ENCODE peak calls at places on chromosomes 4 and X, in six cellular contexts. One of them, this sample, is unnamed.

GRCh38 chr4:119725688-119726330 is 97.2 kb upstream of the PDE5A start:
- DNase-seq in choroid plexus epithelial cell: peak
- DNase-seq in amniotic stem cell: no peak
- DNase-seq in ovary: no peak
- DNase-seq in NCI-H1436: no peak
- DNase-seq in left ventricle myocardium superior: no peak
- DNase-seq in this sample: no peak

GRCh38 chr4:153603258-153603657 is 80.8 kb upstream of the TLR2 start:
- DNase-seq in NCI-H1436: no peak
- DNase-seq in ovary: no peak
- DNase-seq in amniotic stem cell: no peak
- DNase-seq in choroid plexus epithelial cell: no peak
- DNase-seq in left ventricle myocardium superior: no peak
- DNase-seq in this sample: no peak

GRCh38 chr4:154564311-154564710 is 1.5 kb downstream of the FGB start:
- DNase-seq in ovary: no peak
- DNase-seq in NCI-H1436: no peak
- DNase-seq in left ventricle myocardium superior: no peak
- DNase-seq in choroid plexus epithelial cell: no peak
- DNase-seq in amniotic stem cell: no peak
- DNase-seq in this sample: no peak

GRCh38 chrX:65926095-65927019 is 113.5 kb downstream of the VSIG4 start:
- DNase-seq in amniotic stem cell: no peak
- DNase-seq in NCI-H1436: no peak
- DNase-seq in left ventricle myocardium superior: no peak
- DNase-seq in choroid plexus epithelial cell: no peak
- DNase-seq in ovary: no peak
- DNase-seq in this sample: no peak

GRCh38 chr4:124427095-124427767 is 285.3 kb downstream of the ANKRD50 start:
- DNase-seq in ovary: no peak
- DNase-seq in NCI-H1436: no peak
- DNase-seq in choroid plexus epithelial cell: no peak
- DNase-seq in amniotic stem cell: no peak
- DNase-seq in left ventricle myocardium superior: no peak
- DNase-seq in this sample: peak

GRCh38 chrX:43176686-43177085 is 398.7 kb upstream of the PPP1R2C start:
- DNase-seq in ovary: no peak
- DNase-seq in choroid plexus epithelial cell: no peak
- DNase-seq in NCI-H1436: no peak
- DNase-seq in amniotic stem cell: no peak
- DNase-seq in left ventricle myocardium superior: no peak
- DNase-seq in this sample: no peak

GRCh38 chr4:168618577-168619265 is 121.9 kb downstream of the PALLD start:
- DNase-seq in left ventricle myocardium superior: no peak
- DNase-seq in ovary: no peak
- DNase-seq in amniotic stem cell: no peak
- DNase-seq in choroid plexus epithelial cell: peak
- DNase-seq in NCI-H1436: no peak
- DNase-seq in this sample: no peak

GRCh38 chrX:121256653-121257052 is 209.2 kb downstream of the GLUD2 start:
- DNase-seq in choroid plexus epithelial cell: no peak
- DNase-seq in amniotic stem cell: no peak
- DNase-seq in NCI-H1436: no peak
- DNase-seq in left ventricle myocardium superior: no peak
- DNase-seq in ovary: no peak
- DNase-seq in this sample: no peak

GRCh38 chrX:77785400-77785745 is 643 bp downstream of the ATRX start:
- DNase-seq in ovary: peak
- DNase-seq in choroid plexus epithelial cell: peak
- DNase-seq in NCI-H1436: peak
- DNase-seq in left ventricle myocardium superior: no peak
- DNase-seq in amniotic stem cell: no peak
- DNase-seq in this sample: peak

GRCh38 chr4:68494688-68495087 is 47.4 kb downstream of the TMPRSS11E start:
- DNase-seq in left ventricle myocardium superior: no peak
- DNase-seq in choroid plexus epithelial cell: no peak
- DNase-seq in ovary: no peak
- DNase-seq in NCI-H1436: no peak
- DNase-seq in amniotic stem cell: no peak
- DNase-seq in this sample: no peak

GRCh38 chr4:27084685-27085356 is 224.2 kb downstream of the STIM2 start:
- DNase-seq in choroid plexus epithelial cell: peak
- DNase-seq in amniotic stem cell: no peak
- DNase-seq in left ventricle myocardium superior: peak
- DNase-seq in NCI-H1436: no peak
- DNase-seq in ovary: peak
- DNase-seq in this sample: peak

GRCh38 chrX:1534321-1535168 is 2.4 kb downstream of the P2RY8 start:
- DNase-seq in left ventricle myocardium superior: no peak
- DNase-seq in amniotic stem cell: no peak
- DNase-seq in choroid plexus epithelial cell: no peak
- DNase-seq in ovary: no peak
- DNase-seq in NCI-H1436: no peak
- DNase-seq in this sample: no peak

GRCh38 chrX:124540474-124540873 is 194.1 kb downstream of the SH2D1A start:
- DNase-seq in ovary: no peak
- DNase-seq in choroid plexus epithelial cell: no peak
- DNase-seq in left ventricle myocardium superior: no peak
- DNase-seq in NCI-H1436: no peak
- DNase-seq in amniotic stem cell: no peak
- DNase-seq in this sample: no peak

GRCh38 chr4:77040265-77040664 is 35.5 kb downstream of the CCNI start:
- DNase-seq in left ventricle myocardium superior: no peak
- DNase-seq in choroid plexus epithelial cell: peak
- DNase-seq in NCI-H1436: no peak
- DNase-seq in ovary: no peak
- DNase-seq in amniotic stem cell: peak
- DNase-seq in this sample: no peak

GRCh38 chr4:184816962-184817361 is 8.8 kb downstream of the ACSL1 start:
- DNase-seq in NCI-H1436: no peak
- DNase-seq in left ventricle myocardium superior: no peak
- DNase-seq in choroid plexus epithelial cell: no peak
- DNase-seq in amniotic stem cell: no peak
- DNase-seq in ovary: no peak
- DNase-seq in this sample: no peak

GRCh38 chrX:140091276-140091886 is 126.1 kb upstream of the CXorf66 start:
- DNase-seq in choroid plexus epithelial cell: no peak
- DNase-seq in ovary: no peak
- DNase-seq in NCI-H1436: no peak
- DNase-seq in left ventricle myocardium superior: peak
- DNase-seq in amniotic stem cell: no peak
- DNase-seq in this sample: peak

GRCh38 chrX:69361286-69361926 is 142.7 kb upstream of the NALF2 start:
- DNase-seq in left ventricle myocardium superior: peak
- DNase-seq in ovary: no peak
- DNase-seq in amniotic stem cell: peak
- DNase-seq in NCI-H1436: no peak
- DNase-seq in choroid plexus epithelial cell: peak
- DNase-seq in this sample: no peak

GRCh38 chrX:74534569-74535038 is 79.8 kb downstream of the RLIM start:
- DNase-seq in NCI-H1436: no peak
- DNase-seq in ovary: no peak
- DNase-seq in choroid plexus epithelial cell: peak
- DNase-seq in left ventricle myocardium superior: no peak
- DNase-seq in amniotic stem cell: no peak
- DNase-seq in this sample: no peak

GRCh38 chrX:37834937-37835336 is 12.4 kb downstream of the DYNLT3 start:
- DNase-seq in choroid plexus epithelial cell: no peak
- DNase-seq in left ventricle myocardium superior: no peak
- DNase-seq in NCI-H1436: no peak
- DNase-seq in amniotic stem cell: no peak
- DNase-seq in ovary: no peak
- DNase-seq in this sample: no peak

GRCh38 chr4:109913842-109914241 is 1.2 kb downstream of the EGF start:
- DNase-seq in ovary: no peak
- DNase-seq in choroid plexus epithelial cell: no peak
- DNase-seq in left ventricle myocardium superior: no peak
- DNase-seq in amniotic stem cell: no peak
- DNase-seq in NCI-H1436: no peak
- DNase-seq in this sample: no peak

GRCh38 chr4:20639346-20639745 is 60.9 kb upstream of the PACRGL start:
- DNase-seq in left ventricle myocardium superior: no peak
- DNase-seq in choroid plexus epithelial cell: no peak
- DNase-seq in ovary: no peak
- DNase-seq in NCI-H1436: no peak
- DNase-seq in amniotic stem cell: no peak
- DNase-seq in this sample: no peak

GRCh38 chrX:1592128-1592862 is 891 bp downstream of the AKAP17A start:
- DNase-seq in ovary: no peak
- DNase-seq in choroid plexus epithelial cell: peak
- DNase-seq in NCI-H1436: no peak
- DNase-seq in left ventricle myocardium superior: no peak
- DNase-seq in amniotic stem cell: no peak
- DNase-seq in this sample: no peak

GRCh38 chr4:25859429-25860148 is 3.2 kb downstream of the SEL1L3 start:
- DNase-seq in ovary: no peak
- DNase-seq in amniotic stem cell: no peak
- DNase-seq in choroid plexus epithelial cell: no peak
- DNase-seq in NCI-H1436: no peak
- DNase-seq in left ventricle myocardium superior: no peak
- DNase-seq in this sample: no peak

GRCh38 chr4:27692868-27693634 is 832.4 kb downstream of the STIM2 start:
- DNase-seq in left ventricle myocardium superior: no peak
- DNase-seq in NCI-H1436: no peak
- DNase-seq in choroid plexus epithelial cell: no peak
- DNase-seq in amniotic stem cell: no peak
- DNase-seq in ovary: no peak
- DNase-seq in this sample: no peak

GRCh38 chr4:124462954-124463828 is 249.3 kb downstream of the ANKRD50 start:
- DNase-seq in NCI-H1436: no peak
- DNase-seq in amniotic stem cell: no peak
- DNase-seq in left ventricle myocardium superior: no peak
- DNase-seq in choroid plexus epithelial cell: no peak
- DNase-seq in ovary: no peak
- DNase-seq in this sample: no peak

This sample was measured in heart left ventricle.